ENCODE peak calls at places on chromosome 1, in eight cellular contexts. O is occipital lobe, P is NCI-H1092, L is C1 segment of cervical spinal cord, R is stromal cell of bone marrow, H is skeletal muscle cell, N is hippocampal formation, E is hypothalamus. T is an unnamed sample.

GRCh38 chr1:169999357-169999756 is 75.1 kb downstream of the KIFAP3 start:
- DNase-seq in O (peak; percentile 4), P (no peak), L (no peak), R (peak; percentile 72), H (peak; percentile 51), N (peak; percentile 8), E (no peak), T (peak; percentile 97)

GRCh38 chr1:154076413-154076812 is 78.5 kb downstream of the NUP210L start:
- DNase-seq in O (no peak), P (no peak), L (no peak), R (no peak), H (no peak), N (no peak), E (no peak), T (no peak)

GRCh38 chr1:225470691-225471452 is 43.0 kb upstream of the LBR start:
- DNase-seq in O (no peak), P (no peak), L (no peak), R (no peak), H (no peak), N (no peak), E (no peak), T (no peak)

GRCh38 chr1:236345728-236346127 is 48.4 kb upstream of the EDARADD start:
- DNase-seq in O (no peak), P (peak; percentile 25), L (no peak), R (no peak), H (no peak), N (no peak), E (no peak), T (no peak)

GRCh38 chr1:222420621-222421020 is 127.3 kb downstream of the HHIPL2 start:
- DNase-seq in O (no peak), P (no peak), L (no peak), R (no peak), H (no peak), N (no peak), E (no peak), T (no peak)

GRCh38 chr1:112935474-112936289 is 20.3 kb downstream of the SLC16A1 start:
- DNase-seq in O (no peak), P (no peak), L (no peak), R (no peak), H (no peak), N (no peak), E (no peak), T (peak; percentile 66)

GRCh38 chr1:197862671-197863070 is 39.8 kb upstream of the C1orf53 start:
- DNase-seq in O (no peak), P (no peak), L (no peak), R (no peak), H (no peak), N (no peak), E (no peak), T (no peak)

GRCh38 chr1:161158316-161159016 is 834 bp upstream of the USP21 start:
- DNase-seq in O (no peak), P (no peak), L (no peak), R (no peak), H (no peak), N (no peak), E (no peak), T (no peak)

GRCh38 chr1:21182181-21182711 is 5.5 kb upstream of the EIF4G3 start:
- DNase-seq in O (no peak), P (no peak), L (no peak), R (no peak), H (no peak), N (no peak), E (no peak), T (no peak)

GRCh38 chr1:76264642-76265041 is 190.1 kb downstream of the ST6GALNAC3 start:
- DNase-seq in O (no peak), P (no peak), L (no peak), R (no peak), H (no peak), N (no peak), E (no peak), T (no peak)

GRCh38 chr1:197067457-197067818 is 378 bp upstream of the F13B start:
- DNase-seq in O (no peak), P (no peak), L (no peak), R (no peak), H (no peak), N (no peak), E (no peak), T (no peak)

GRCh38 chr1:40944326-40944725 is 35.2 kb upstream of the CTPS1 start:
- DNase-seq in O (no peak), P (no peak), L (no peak), R (no peak), H (peak; percentile 75), N (no peak), E (no peak), T (peak; percentile 46)

GRCh38 chr1:96901783-96902363 is 180.3 kb downstream of the PTBP2 start:
- DNase-seq in O (no peak), P (no peak), L (no peak), R (no peak), H (no peak), N (no peak), E (no peak), T (no peak)

T was measured in AG09309.